ENCODE peak calls at places on chromosomes 12 and 14, in four cellular contexts. One of them, this sample, is unnamed.

GRCh38 chr12:98883231-98883630 is 238.1 kb downstream of the APAF1 start:
- DNase-seq in aorta: no peak
- DNase-seq in tibial artery: no peak
- DNase-seq in lung: no peak
- DNase-seq in this sample: no peak

GRCh38 chr12:77001181-77001758 is 64.1 kb downstream of the E2F7 start:
- DNase-seq in aorta: no peak
- DNase-seq in tibial artery: no peak
- DNase-seq in lung: no peak
- DNase-seq in this sample: no peak

GRCh38 chr14:61444215-61444768 is 122.9 kb downstream of the PRKCH start:
- DNase-seq in aorta: no peak
- DNase-seq in tibial artery: no peak
- DNase-seq in lung: peak
- DNase-seq in this sample: peak

GRCh38 chr14:20667957-20668356 is 16.4 kb upstream of the RNASE4 start:
- DNase-seq in aorta: no peak
- DNase-seq in tibial artery: no peak
- DNase-seq in lung: no peak
- DNase-seq in this sample: no peak

GRCh38 chr14:24211311-24211710 is 2.0 kb downstream of the CHMP4A start:
- DNase-seq in aorta: no peak
- DNase-seq in tibial artery: peak
- DNase-seq in lung: no peak
- DNase-seq in this sample: no peak

GRCh38 chr12:107317751-107318553 is 224.6 kb upstream of the CRY1 start:
- DNase-seq in aorta: peak
- DNase-seq in tibial artery: peak
- DNase-seq in lung: peak
- DNase-seq in this sample: peak

GRCh38 chr14:98946995-98947394 is 325.0 kb downstream of the BCL11B start:
- DNase-seq in aorta: peak
- DNase-seq in tibial artery: no peak
- DNase-seq in lung: no peak
- DNase-seq in this sample: no peak

GRCh38 chr12:123384318-123384993 is 524 bp downstream of the KMT5A start:
- DNase-seq in aorta: no peak
- DNase-seq in tibial artery: peak
- DNase-seq in lung: no peak
- DNase-seq in this sample: no peak

GRCh38 chr12:72010365-72010764 is 71.7 kb downstream of the TPH2 start:
- DNase-seq in aorta: no peak
- DNase-seq in tibial artery: no peak
- DNase-seq in lung: no peak
- DNase-seq in this sample: no peak

GRCh38 chr12:2692156-2692555 is 102.6 kb upstream of the FKBP4 start:
- DNase-seq in aorta: no peak
- DNase-seq in tibial artery: no peak
- DNase-seq in lung: peak
- DNase-seq in this sample: no peak

GRCh38 chr14:68549057-68549421 is 243.8 kb downstream of the ZFP36L1 start:
- DNase-seq in aorta: no peak
- DNase-seq in tibial artery: peak
- DNase-seq in lung: no peak
- DNase-seq in this sample: no peak

GRCh38 chr14:67449096-67449495 is 37.1 kb upstream of the PLEK2 start:
- DNase-seq in aorta: no peak
- DNase-seq in tibial artery: no peak
- DNase-seq in lung: no peak
- DNase-seq in this sample: no peak
- H3K27ac ChIP-seq in aorta: no peak
- H3K27ac ChIP-seq in tibial artery: no peak
- H3K27ac ChIP-seq in lung: no peak
- H3K27ac ChIP-seq in this sample: no peak

GRCh38 chr12:9751204-9752144 is 9.2 kb downstream of the CD69 start:
- DNase-seq in aorta: no peak
- DNase-seq in tibial artery: no peak
- DNase-seq in lung: no peak
- DNase-seq in this sample: peak
- H3K27ac ChIP-seq in aorta: no peak
- H3K27ac ChIP-seq in tibial artery: no peak
- H3K27ac ChIP-seq in lung: no peak
- H3K27ac ChIP-seq in this sample: peak

DNA sequence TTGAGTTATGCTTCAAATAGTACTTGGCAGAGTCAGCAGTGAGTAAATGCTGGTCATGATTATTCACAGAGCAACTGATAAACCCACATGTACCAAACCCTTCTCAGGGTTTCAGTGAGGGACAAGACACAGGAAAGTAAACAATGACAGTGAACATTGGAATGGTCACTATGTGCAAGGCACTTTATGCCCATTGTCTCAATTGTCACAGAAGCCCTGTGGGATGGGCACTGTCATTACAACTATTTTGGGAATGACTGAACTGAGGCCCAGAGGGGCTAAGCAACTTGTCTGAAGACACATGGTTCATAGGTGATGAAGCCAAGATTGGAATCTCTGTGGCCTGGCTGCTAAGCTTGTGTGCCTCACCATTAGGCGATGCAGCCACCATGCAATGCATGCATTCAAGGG is 238.5 kb downstream of the RBM19 start:
- DNase-seq in aorta: no peak
- DNase-seq in tibial artery: no peak
- DNase-seq in lung: no peak
- DNase-seq in this sample: no peak
- H3K27ac ChIP-seq in aorta: no peak
- H3K27ac ChIP-seq in tibial artery: no peak
- H3K27ac ChIP-seq in lung: no peak
- H3K27ac ChIP-seq in this sample: no peak

DNA sequence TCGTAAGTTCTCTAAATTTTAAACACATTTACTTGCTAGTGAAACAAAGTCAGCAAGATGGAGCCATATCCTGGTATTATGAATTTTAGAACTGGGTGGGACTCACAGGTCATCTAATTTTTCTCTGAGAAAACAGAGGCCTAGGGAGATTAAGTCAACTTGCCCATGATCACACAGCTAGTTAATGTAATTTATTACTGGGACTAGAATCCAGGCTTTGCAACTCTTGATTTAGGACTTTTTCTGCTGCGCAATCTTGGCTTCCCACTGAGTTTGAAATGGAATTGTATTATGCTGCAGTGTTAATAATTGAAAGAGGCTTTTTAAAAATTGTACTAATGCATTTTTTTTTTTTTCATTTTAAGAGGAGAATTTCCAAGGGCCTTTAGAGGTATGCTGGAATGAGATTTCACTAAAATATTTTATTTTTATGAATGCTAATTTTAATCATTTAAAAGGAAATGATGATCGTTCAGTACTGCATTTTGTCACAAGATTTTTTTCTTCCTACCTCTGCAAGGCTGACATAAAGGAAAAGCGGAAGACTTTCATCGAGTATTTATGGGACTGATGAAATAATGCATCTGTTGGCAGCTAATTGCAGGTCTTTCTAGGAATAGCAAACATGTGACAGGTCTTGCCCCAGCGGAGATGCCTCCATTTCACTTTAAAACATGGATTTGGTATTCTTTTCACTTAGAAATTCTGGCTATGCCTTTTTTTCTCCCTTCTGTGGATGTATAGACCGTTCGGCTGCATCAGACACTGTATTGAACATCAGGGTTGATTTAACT is 9.6 kb downstream of the CRADD start:
- DNase-seq in aorta: no peak
- DNase-seq in tibial artery: no peak
- DNase-seq in lung: no peak
- DNase-seq in this sample: no peak
- H3K27ac ChIP-seq in aorta: no peak
- H3K27ac ChIP-seq in tibial artery: no peak
- H3K27ac ChIP-seq in lung: no peak
- H3K27ac ChIP-seq in this sample: no peak

GRCh38 chr12:106145539-106146447 is 7.0 kb upstream of the NUAK1 start:
- DNase-seq in aorta: no peak
- DNase-seq in tibial artery: no peak
- DNase-seq in lung: no peak
- DNase-seq in this sample: no peak

GRCh38 chr12:106149096-106149784 is 10.5 kb upstream of the NUAK1 start:
- DNase-seq in aorta: no peak
- DNase-seq in tibial artery: no peak
- DNase-seq in lung: no peak
- DNase-seq in this sample: no peak

GRCh38 chr12:106144847-106145246 is 6.1 kb upstream of the NUAK1 start:
- DNase-seq in aorta: no peak
- DNase-seq in tibial artery: no peak
- DNase-seq in lung: no peak
- DNase-seq in this sample: no peak

GRCh38 chr12:106146987-106147386 is 8.2 kb upstream of the NUAK1 start:
- DNase-seq in aorta: no peak
- DNase-seq in tibial artery: no peak
- DNase-seq in lung: no peak
- DNase-seq in this sample: no peak

GRCh38 chr12:106147956-106148355 is 9.2 kb upstream of the NUAK1 start:
- DNase-seq in aorta: peak
- DNase-seq in tibial artery: peak
- DNase-seq in lung: no peak
- DNase-seq in this sample: no peak
- H3K27ac ChIP-seq in aorta: no peak
- H3K27ac ChIP-seq in tibial artery: peak
- H3K27ac ChIP-seq in lung: peak
- H3K27ac ChIP-seq in this sample: no peak

GRCh38 chr12:116502989-116503496 is 56.1 kb upstream of the MAP1LC3B2 start:
- DNase-seq in aorta: no peak
- DNase-seq in tibial artery: no peak
- DNase-seq in lung: peak
- DNase-seq in this sample: no peak

GRCh38 chr12:116504438-116504837 is 54.7 kb upstream of the MAP1LC3B2 start:
- DNase-seq in aorta: no peak
- DNase-seq in tibial artery: no peak
- DNase-seq in lung: no peak
- DNase-seq in this sample: no peak

GRCh38 chr12:116508145-116509121 is 50.7 kb upstream of the MAP1LC3B2 start:
- DNase-seq in aorta: peak
- DNase-seq in tibial artery: no peak
- DNase-seq in lung: no peak
- DNase-seq in this sample: no peak

GRCh38 chr12:116502141-116502725 is 56.9 kb upstream of the MAP1LC3B2 start:
- DNase-seq in aorta: no peak
- DNase-seq in tibial artery: no peak
- DNase-seq in lung: no peak
- DNase-seq in this sample: no peak

GRCh38 chr12:116506697-116507064 is 52.5 kb upstream of the MAP1LC3B2 start:
- DNase-seq in aorta: no peak
- DNase-seq in tibial artery: no peak
- DNase-seq in lung: no peak
- DNase-seq in this sample: no peak
- H3K27ac ChIP-seq in aorta: no peak
- H3K27ac ChIP-seq in tibial artery: no peak
- H3K27ac ChIP-seq in lung: no peak
- H3K27ac ChIP-seq in this sample: no peak

GRCh38 chr12:10031318-10031717 is 836 bp downstream of the CLEC9A start:
- DNase-seq in aorta: no peak
- DNase-seq in tibial artery: no peak
- DNase-seq in lung: no peak
- DNase-seq in this sample: no peak
- H3K27ac ChIP-seq in aorta: no peak
- H3K27ac ChIP-seq in tibial artery: no peak
- H3K27ac ChIP-seq in lung: no peak
- H3K27ac ChIP-seq in this sample: no peak

GRCh38 chr12:54282949-54283593 is 2.5 kb downstream of the HNRNPA1 start:
- DNase-seq in aorta: no peak
- DNase-seq in tibial artery: no peak
- DNase-seq in lung: no peak
- DNase-seq in this sample: no peak
- H3K27ac ChIP-seq in aorta: no peak
- H3K27ac ChIP-seq in tibial artery: peak
- H3K27ac ChIP-seq in lung: no peak
- H3K27ac ChIP-seq in this sample: peak

DNA sequence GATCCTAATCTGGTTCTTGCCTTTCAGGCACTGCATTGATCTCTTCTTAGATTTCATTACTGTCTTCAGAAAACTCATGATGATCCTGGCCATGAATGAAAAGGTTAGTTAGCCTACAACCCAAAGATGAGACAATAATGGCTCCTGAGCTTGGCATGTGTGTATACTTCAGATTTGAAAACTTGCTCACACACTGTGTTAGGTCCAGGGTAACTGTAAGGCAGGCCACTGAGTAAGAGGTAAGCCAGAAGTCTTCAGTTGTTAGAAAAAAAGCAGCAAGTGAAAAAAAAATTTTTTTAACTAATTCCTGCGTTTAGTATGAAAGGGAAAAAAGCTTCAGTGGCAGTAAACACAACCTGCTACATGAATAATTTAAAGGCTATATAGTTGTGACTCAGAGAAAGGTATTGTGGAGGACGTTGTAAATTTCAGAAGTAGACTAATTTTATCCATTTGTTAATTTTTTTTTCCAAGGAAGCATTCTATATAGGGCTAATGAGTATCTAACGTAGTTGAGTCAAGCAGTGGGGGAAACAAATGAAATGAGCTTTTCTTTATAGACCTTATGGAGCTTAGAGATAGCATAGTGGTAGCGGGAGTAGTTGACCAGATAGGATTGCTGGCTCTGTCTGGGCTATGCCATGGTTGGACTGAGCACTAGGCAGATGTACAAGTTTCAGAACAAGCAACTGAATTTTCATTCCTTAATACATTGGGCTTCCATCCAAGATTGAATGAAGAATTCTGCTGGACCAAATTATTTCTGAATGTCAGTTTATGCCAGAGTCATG is 20.5 kb downstream of the TMBIM6 start:
- DNase-seq in aorta: no peak
- DNase-seq in tibial artery: no peak
- DNase-seq in lung: no peak
- DNase-seq in this sample: no peak
- H3K27ac ChIP-seq in aorta: no peak
- H3K27ac ChIP-seq in tibial artery: no peak
- H3K27ac ChIP-seq in lung: no peak
- H3K27ac ChIP-seq in this sample: peak

DNA sequence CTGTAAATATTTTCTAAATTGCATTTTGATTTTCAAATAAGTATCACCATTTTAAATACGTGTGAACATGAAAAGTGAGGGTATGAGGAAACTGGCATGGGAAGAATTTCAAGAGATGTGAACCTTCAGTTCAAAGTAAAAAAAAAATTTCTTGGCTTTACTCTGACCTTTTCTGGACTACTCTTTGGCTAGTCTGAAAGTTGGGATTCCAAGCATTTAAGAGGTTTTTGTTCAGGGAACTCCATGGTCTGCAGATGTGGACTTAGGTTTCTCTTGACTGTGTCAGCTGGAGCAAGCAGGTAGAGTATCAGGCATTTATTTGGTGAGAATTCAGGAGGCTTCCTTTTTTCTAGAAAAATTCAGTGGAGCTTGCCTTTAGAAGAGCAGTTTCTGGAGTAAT is 311.6 kb downstream of the LRIG3 start:
- DNase-seq in aorta: no peak
- DNase-seq in tibial artery: no peak
- DNase-seq in lung: no peak
- DNase-seq in this sample: no peak
- H3K27ac ChIP-seq in aorta: no peak
- H3K27ac ChIP-seq in tibial artery: no peak
- H3K27ac ChIP-seq in lung: no peak
- H3K27ac ChIP-seq in this sample: no peak